ENCODE peak calls at places on chromosomes 7 and 10, in ten cellular contexts. A is lung, Y is fibroblast of lung, E is body of pancreas, V is kidney, M is keratinocyte, S is A549, G is IMR-90, C is cardiac muscle cell, K is transverse colon. X is an unnamed sample.

GRCh38 chr7:17710312-17710711 is 230.0 kb downstream of the SNX13 start:
- DNase-seq in M (no peak), A (no peak), E (no peak), G (no peak), K (no peak), V (no peak), S (no peak), C (no peak), Y (no peak), X (no peak)

GRCh38 chr10:43816351-43817321 is 168.0 kb upstream of the ZNF32 start:
- DNase-seq in G (peak; percentile 72), K (peak; percentile 61), C (peak; percentile 49), V (no peak), E (peak; percentile 40), M (no peak), Y (peak; percentile 93), S (no peak), A (no peak), X (no peak)

GRCh38 chr7:137771679-137772078 is 75.1 kb downstream of the DGKI start:
- DNase-seq in M (no peak), G (peak; percentile 87), V (no peak), Y (peak; percentile 98), E (no peak), A (no peak), C (no peak), K (no peak), S (no peak), X (no peak)

GRCh38 chr10:69801094-69801433 is 642 bp upstream of the COL13A1 start:
- DNase-seq in C (peak; percentile 86), E (peak; percentile 67), M (peak; percentile 44), S (peak; percentile 88), Y (peak; percentile 54), K (peak; percentile 55), V (no peak), A (peak; percentile 45), G (peak; percentile 55), X (no peak)

GRCh38 chr10:132326925-132327324 is 5.1 kb upstream of the LRRC27 start:
- DNase-seq in C (no peak), V (no peak), E (no peak), G (no peak), M (no peak), K (no peak), A (no peak), S (no peak), Y (no peak), X (no peak)

GRCh38 chr7:22255342-22255741 is 101.6 kb downstream of the RAPGEF5 start:
- DNase-seq in A (no peak), G (no peak), E (peak; percentile 46), M (no peak), Y (no peak), S (no peak), C (no peak), K (no peak), V (no peak), X (no peak)

GRCh38 chr10:69229565-69229886 is 9.4 kb downstream of the HKDC1 start:
- DNase-seq in G (no peak), M (no peak), E (no peak), A (no peak), K (no peak), Y (no peak), S (no peak), C (no peak), V (no peak), X (no peak)

GRCh38 chr7:44962483-44963251 is 16.1 kb downstream of the MYO1G start:
- DNase-seq in V (no peak), M (no peak), C (peak; percentile 41), A (no peak), G (no peak), Y (peak; percentile 47), S (no peak), E (peak; percentile 53), K (no peak), X (peak; percentile 65)

GRCh38 chr7:19051767-19052375 is 65.6 kb downstream of the TWIST1 start:
- DNase-seq in K (peak; percentile 18), E (peak; percentile 50), V (no peak), A (no peak), S (peak; percentile 20), M (no peak), Y (no peak), C (no peak), G (peak; percentile 38), X (no peak)

GRCh38 chr7:12619461-12620069 is 49.0 kb downstream of the SCIN start:
- DNase-seq in G (no peak), K (no peak), V (no peak), Y (no peak), M (no peak), C (no peak), E (no peak), S (no peak), A (no peak), X (no peak)

GRCh38 chr10:67607472-67607871 is 88.5 kb downstream of the CTNNA3 start:
- DNase-seq in M (no peak), C (no peak), V (no peak), S (no peak), Y (peak; percentile 47), E (no peak), A (no peak), G (peak; percentile 33), K (no peak), X (no peak)

GRCh38 chr10:69976795-69977546 is 75.7 kb upstream of the MACROH2A2 start:
- DNase-seq in C (no peak), S (no peak), K (no peak), G (no peak), Y (no peak), V (no peak), A (no peak), E (no peak), M (no peak), X (no peak)

DNA sequence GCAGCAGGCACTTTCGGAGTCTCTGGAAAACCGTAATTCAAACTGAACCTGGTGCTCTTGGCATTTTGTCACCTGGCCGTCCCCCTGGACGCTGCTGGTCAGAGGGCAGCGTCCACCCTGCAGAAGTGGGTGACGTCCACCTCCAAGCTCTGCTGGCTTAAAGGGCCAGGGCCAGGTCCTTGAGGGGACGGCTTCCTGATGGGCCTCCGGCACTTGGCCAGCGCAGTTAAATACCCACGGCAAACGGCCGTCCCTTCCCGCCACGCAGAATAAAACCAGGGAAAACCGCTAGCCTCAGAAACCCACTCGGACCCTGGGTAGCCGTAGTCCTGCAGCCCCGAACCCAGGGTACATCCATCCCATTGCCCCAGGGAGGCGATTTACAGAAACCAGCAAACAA is 81.3 kb upstream of the PDGFA start:
- DNase-seq in A (no peak), C (no peak), E (no peak), V (peak; percentile 72), M (no peak), K (no peak), G (no peak), Y (no peak), S (no peak), X (peak; percentile 39)
- H3K4me1 ChIP-seq in A (no peaks in the 10 kb centered on the region), C (no peaks in the 10 kb centered on the region), E (no peaks in the 10 kb centered on the region), V (no peaks in the 10 kb centered on the region), M (no peaks in the 10 kb centered on the region), K (peaks cover 6% of the 10 kb centered on the region), G (peaks cover 3% of the 10 kb centered on the region), Y (no peaks in the 10 kb centered on the region), S (no peaks in the 10 kb centered on the region), X (peaks cover 7% of the 10 kb centered on the region)

DNA sequence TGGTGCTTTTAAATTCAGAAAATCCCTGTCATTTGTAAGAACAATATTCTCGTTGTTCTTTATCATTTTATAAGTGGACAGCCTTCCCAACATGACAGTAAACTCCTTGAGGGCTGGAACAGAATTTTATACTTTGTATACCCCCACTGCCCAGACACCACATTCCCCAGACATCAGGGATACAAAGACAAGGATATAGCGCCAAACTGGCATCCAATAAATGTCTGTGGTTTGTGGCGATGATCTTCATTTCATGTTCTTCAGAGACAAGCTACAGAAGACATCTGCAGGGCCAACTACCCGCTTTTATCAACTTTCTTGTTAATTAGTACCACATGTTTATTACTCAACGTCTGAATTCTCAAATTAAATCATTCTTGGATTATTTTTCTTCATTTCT is 155.9 kb downstream of the ATE1 start:
- DNase-seq in G (no peak), V (no peak), Y (peak; percentile 50), E (no peak), C (no peak), S (no peak), A (no peak), M (no peak), K (no peak), X (no peak)
- H3K27ac ChIP-seq in G (no peak overlapping the region), V (no peak overlapping the region), Y (no peak overlapping the region), E (no peak overlapping the region), C (no peak overlapping the region), S (no peak overlapping the region), A (no peak overlapping the region), M (no peak overlapping the region), K (peak overlapping the region; percentile 14), X (no peak overlapping the region)

GRCh38 chr10:51000164-51000563 is 74.1 kb upstream of the PRKG1 start:
- DNase-seq in G (peak; percentile 95), Y (peak; percentile 49), K (no peak), S (no peak), E (no peak), V (no peak), M (no peak), C (no peak), A (no peak), X (no peak)

GRCh38 chr10:50999163-50999562 is 75.1 kb upstream of the PRKG1 start:
- DNase-seq in M (no peak), A (no peak), G (peak; percentile 58), V (no peak), K (no peak), C (no peak), S (no peak), E (no peak), Y (no peak), X (no peak)

GRCh38 chr10:51000976-51001375 is 73.3 kb upstream of the PRKG1 start:
- DNase-seq in C (no peak), M (no peak), S (no peak), G (peak; percentile 49), V (no peak), K (no peak), E (no peak), Y (peak; percentile 7), A (no peak), X (no peak)

GRCh38 chr10:50993817-50994251 is 80.5 kb upstream of the PRKG1 start:
- DNase-seq in M (no peak), K (no peak), A (peak; percentile 63), G (peak; percentile 89), E (peak; percentile 65), V (no peak), S (no peak), Y (peak; percentile 51), C (no peak), X (no peak)

DNA sequence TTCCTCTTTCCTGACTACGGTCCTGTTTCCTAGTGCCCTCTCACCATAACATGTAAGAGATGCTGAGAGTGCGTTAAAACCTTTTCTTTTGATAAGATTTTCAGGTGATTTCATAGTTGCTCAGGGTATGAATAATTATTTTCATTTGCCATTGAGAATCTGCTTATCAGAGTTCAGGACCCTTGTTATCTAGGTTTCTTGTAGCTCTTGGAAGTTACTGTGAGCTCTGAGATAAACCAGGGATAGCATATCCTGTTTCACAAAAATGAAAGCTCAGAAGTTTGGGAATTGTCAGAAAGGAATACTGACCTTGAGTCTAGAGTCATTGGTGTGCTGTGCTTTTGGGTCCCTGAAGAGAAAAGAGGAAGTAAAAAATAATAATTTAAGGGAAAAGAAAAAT is 76.8 kb upstream of the PRKG1 start:
- DNase-seq in M (no peak), K (no peak), C (no peak), V (no peak), Y (no peak), E (no peak), S (no peak), G (no peak), A (no peak), X (no peak)
- H3K4me1 ChIP-seq in M (no peaks in the 10 kb centered on the region), K (peaks cover 16% of the 10 kb centered on the region), C (peaks cover 24% of the 10 kb centered on the region), V (no peaks in the 10 kb centered on the region), Y (peaks cover 22% of the 10 kb centered on the region), E (peaks cover 18% of the 10 kb centered on the region), S (no peaks in the 10 kb centered on the region), G (peaks cover 11% of the 10 kb centered on the region), A (peaks cover 5% of the 10 kb centered on the region), X (no peaks in the 10 kb centered on the region)

GRCh38 chr7:20218261-20218660 is 1.1 kb upstream of the MACC1 start:
- DNase-seq in M (no peak), A (no peak), V (no peak), K (no peak), Y (no peak), G (no peak), C (no peak), S (no peak), E (no peak), X (no peak)
- H3K27ac ChIP-seq in M (peak overlapping the region; percentile 97), A (no peak overlapping the region), V (peak overlapping the region; percentile 91), K (peak overlapping the region; percentile 85), Y (no peak overlapping the region), G (peak overlapping the region; percentile 29), C (no peak overlapping the region), S (no peak overlapping the region), E (peak overlapping the region; percentile 50), X (peak overlapping the region; percentile 40)